ENCODE peak calls at places on chromosome 15, in six cellular contexts. G is mesenchymal stem cell, P is IMR-90, F is H1, T is neuronal stem cell, O is trophoblast cell. H is an unnamed sample.

GRCh38 chr15:40333922-40334492 is 6.7 kb downstream of the CCDC9B start:
- DNase-seq in G (peak; percentile 96), P (peak; percentile 86), F (no peak), T (no peak), O (no peak), H (no peak)

GRCh38 chr15:75544273-75544862 is 34.7 kb downstream of the PTPN9 start:
- DNase-seq in G (no peak), P (no peak), F (no peak), T (no peak), O (no peak), H (no peak)

GRCh38 chr15:62110000-62110851 is 43.4 kb downstream of the C2CD4A start:
- DNase-seq in G (peak; percentile 56), P (peak; percentile 62), F (no peak), T (no peak), O (no peak), H (no peak)

GRCh38 chr15:73328149-73328820 is 40.5 kb downstream of the HCN4 start:
- DNase-seq in G (no peak), P (no peak), F (no peak), T (no peak), O (no peak), H (no peak)

GRCh38 chr15:88913017-88913849 is at the start of gene MFGE8:
- DNase-seq in G (peak; percentile 73), P (peak; percentile 72), F (peak; percentile 96), T (peak; percentile 85), O (peak; percentile 16), H (peak; percentile 92)

GRCh38 chr15:80160570-80161156 is 7.9 kb downstream of the FAH start:
- DNase-seq in G (peak; percentile 96), P (peak; percentile 96), F (no peak), T (no peak), O (peak; percentile 70), H (no peak)

GRCh38 chr15:78079296-78080087 is 2.0 kb upstream of the TBC1D2B start:
- DNase-seq in G (peak; percentile 20), P (no peak), F (no peak), T (no peak), O (no peak), H (no peak)

GRCh38 chr15:62828364-62828763 is 214.2 kb upstream of the TPM1 start:
- DNase-seq in G (peak; percentile 63), P (no peak), F (no peak), T (no peak), O (no peak), H (no peak)

GRCh38 chr15:101250931-101251829 is 668 bp downstream of the CHSY1 start:
- DNase-seq in G (peak; percentile 49), P (no peak), F (no peak), T (no peak), O (peak; percentile 19), H (no peak)

GRCh38 chr15:101251830-101252820 is at the start of gene CHSY1:
- DNase-seq in G (peak; percentile 96), P (peak; percentile 93), F (peak; percentile 80), T (peak; percentile 74), O (peak; percentile 84), H (peak; percentile 50)

GRCh38 chr15:101254157-101255065 is 2.6 kb upstream of the CHSY1 start:
- DNase-seq in G (no peak), P (no peak), F (no peak), T (no peak), O (no peak), H (no peak)

GRCh38 chr15:101255066-101255415 is 3.2 kb upstream of the CHSY1 start:
- DNase-seq in G (no peak), P (peak; percentile 41), F (no peak), T (no peak), O (no peak), H (no peak)

GRCh38 chr15:101252836-101253235 is 988 bp upstream of the CHSY1 start:
- DNase-seq in G (no peak), P (no peak), F (no peak), T (no peak), O (peak; percentile 43), H (no peak)
- H3K18ac ChIP-seq in G (no peak overlapping the region), P (peak overlapping the region; percentile 49), F (no peak overlapping the region), T (no peak overlapping the region), O (no peak overlapping the region), H (no peak overlapping the region)

GRCh38 chr15:69854521-69855171 is 243.1 kb downstream of the TLE3 start:
- DNase-seq in G (peak; percentile 93), P (peak; percentile 94), F (no peak), T (no peak), O (peak; percentile 14), H (no peak)
- H2AK5ac ChIP-seq in G (peak overlapping the region; percentile 96), P (peak overlapping the region; percentile 81), F (no peak overlapping the region), T (no peak overlapping the region), O (peak overlapping the region; percentile 42), H (no peak overlapping the region)

GRCh38 chr15:70855764-70856163 is 1.8 kb upstream of the LARP6 start:
- DNase-seq in G (no peak), P (peak; percentile 22), F (no peak), T (no peak), O (no peak), H (no peak)
- H4K91ac ChIP-seq in G (no peak overlapping the region), P (peak overlapping the region; percentile 80), F (no peak overlapping the region), T (no peak overlapping the region), O (no peak overlapping the region), H (no peak overlapping the region)

DNA sequence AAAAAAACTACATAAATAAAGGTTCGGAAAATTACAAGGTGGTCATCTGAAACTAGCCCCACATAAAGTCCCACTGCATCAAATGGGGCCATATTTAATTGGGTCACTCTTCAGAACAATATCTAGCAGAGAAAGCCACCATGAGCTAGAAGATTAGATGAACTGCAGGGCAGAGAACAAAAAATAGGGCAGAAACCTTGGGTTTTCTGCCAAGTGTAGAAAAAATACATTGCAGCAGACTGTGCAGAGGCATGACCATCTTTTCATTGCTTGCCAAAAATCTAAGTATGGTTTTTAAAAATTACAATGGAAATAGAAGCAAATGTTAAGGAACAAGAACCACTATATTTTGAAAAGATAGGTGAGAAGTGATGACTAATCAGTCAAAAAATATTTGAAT is 13.1 kb upstream of the GOLM2 start:
- DNase-seq in G (no peak), P (no peak), F (no peak), T (no peak), O (no peak), H (no peak)
- H3K18ac ChIP-seq in G (no peak overlapping the region), P (no peak overlapping the region), F (no peak overlapping the region), T (no peak overlapping the region), O (no peak overlapping the region), H (no peak overlapping the region)

H was measured in H9.